ENCODE peak calls at places on chromosomes 3 and 15, in ten cellular contexts. H is heart right ventricle; N is activated naive CD4-positive, alpha-beta T cell treated with anti-CD3 and anti-CD28 coated beads, Interleukin-2, amount 50 U/mL, for 72 hours; T is heart left ventricle; Y is WTC11; Q is foreskin keratinocyte; I is activated CD4-positive, CD25-positive, alpha-beta regulatory T cell treated with anti-CD3 and anti-CD28 coated beads, Interleukin-2, amount 50 U/mL, for 24 hours; D is PC-3; E is naive thymus-derived CD8-positive, alpha-beta T cell; R is natural killer cell. O is an unnamed sample.

GRCh38 chr3:162538906-162539305 is 1042.3 kb downstream of the OTOL1 start:
- ATAC-seq in N (no peak), R (no peak), E (no peak), I (no peak), Q (no peak), T (no peak), Y (no peak), D (no peak), H (no peak), O (no peak)

GRCh38 chr3:38375072-38375471 is 28.5 kb downstream of the XYLB start:
- ATAC-seq in T (no peak), N (no peak), D (no peak), H (no peak), I (no peak), Q (no peak), Y (no peak), E (no peak), R (no peak), O (no peak)

GRCh38 chr3:72154391-72155300 is 369.7 kb upstream of the PROK2 start:
- ATAC-seq in N (no peak), E (no peak), D (no peak), H (no peak), T (no peak), I (no peak), Q (no peak), R (no peak), Y (no peak), O (no peak)

GRCh38 chr3:39349080-39349479 is 19.6 kb downstream of the CCR8 start:
- ATAC-seq in E (no peak), Q (no peak), R (no peak), H (no peak), Y (no peak), T (no peak), D (no peak), N (no peak), I (no peak), O (no peak)

GRCh38 chr3:8741581-8742355 is 8.2 kb downstream of the CAV3 start:
- ATAC-seq in R (no peak), H (peak; percentile 92), Q (peak; percentile 55), N (no peak), D (peak; percentile 76), E (no peak), Y (peak; percentile 90), I (no peak), T (peak; percentile 86), O (no peak)

GRCh38 chr3:169575381-169575780 is 88.1 kb downstream of the MECOM start:
- ATAC-seq in H (peak; percentile 54), I (no peak), Y (peak; percentile 48), T (no peak), E (no peak), Q (peak; percentile 98), D (peak; percentile 88), N (no peak), R (no peak), O (no peak)

GRCh38 chr3:129481783-129482332 is 41.8 kb downstream of the IFT122 start:
- ATAC-seq in I (peak; percentile 73), Y (no peak), R (no peak), E (peak; percentile 96), D (no peak), T (peak; percentile 52), Q (peak; percentile 72), N (peak; percentile 62), H (peak; percentile 84), O (peak; percentile 56)

GRCh38 chr15:101807345-101807945 is 4.1 kb downstream of the OR4F6 start:
- ATAC-seq in R (no peak), I (no peak), T (no peak), E (no peak), N (no peak), Q (peak; percentile 49), H (no peak), D (no peak), Y (no peak), O (no peak)

GRCh38 chr3:188283347-188283746 is 129.4 kb downstream of the LPP start:
- ATAC-seq in T (no peak), N (no peak), I (no peak), H (no peak), E (no peak), Q (no peak), R (no peak), D (no peak), Y (no peak), O (peak; percentile 37)

GRCh38 chr3:53009826-53010539 is 35.9 kb downstream of the SFMBT1 start:
- ATAC-seq in T (no peak), N (no peak), Y (peak; percentile 82), D (peak; percentile 22), E (no peak), H (no peak), R (no peak), I (no peak), Q (no peak), O (no peak)

GRCh38 chr3:149609595-149609994 is 48.2 kb downstream of the WWTR1 start:
- ATAC-seq in D (no peak), R (no peak), T (no peak), H (peak; percentile 26), Q (no peak), E (no peak), I (no peak), N (no peak), Y (no peak), O (no peak)

GRCh38 chr15:93001881-93002280 is 87.1 kb downstream of the RGMA start:
- ATAC-seq in R (no peak), T (no peak), H (peak; percentile 58), Y (no peak), E (no peak), Q (peak; percentile 76), D (no peak), I (no peak), N (no peak), O (no peak)

GRCh38 chr3:31105438-31106077 is 211.1 kb upstream of the GADL1 start:
- ATAC-seq in I (peak; percentile 58), T (no peak), Y (no peak), D (peak; percentile 89), H (no peak), Q (peak; percentile 80), N (peak; percentile 67), R (no peak), E (no peak), O (no peak)

GRCh38 chr3:9021610-9022009 is 58.3 kb upstream of the RAD18 start:
- ATAC-seq in E (no peak), N (no peak), T (no peak), D (no peak), H (no peak), R (no peak), Y (no peak), I (no peak), Q (no peak), O (no peak)

GRCh38 chr3:198113219-198114053 is 153.4 kb downstream of the LMLN start:
- ATAC-seq in D (no peak), T (no peak), H (no peak), R (peak; percentile 59), Y (peak; percentile 90), Q (peak; percentile 20), N (peak; percentile 34), I (no peak), E (peak; percentile 65), O (peak; percentile 31)

GRCh38 chr3:54342676-54343075 is 220.3 kb downstream of the CACNA2D3 start:
- ATAC-seq in Y (no peak), I (no peak), T (no peak), E (no peak), D (no peak), H (no peak), Q (no peak), R (no peak), N (no peak), O (no peak)

GRCh38 chr15:85625431-85625830 is 169.3 kb downstream of the KLHL25 start:
- ATAC-seq in Y (no peak), N (peak; percentile 27), T (no peak), D (no peak), Q (no peak), R (peak; percentile 30), E (peak; percentile 49), I (no peak), H (no peak), O (no peak)

GRCh38 chr3:170614214-170614966 is 28.5 kb upstream of the SLC7A14 start:
- ATAC-seq in Q (peak; percentile 100), Y (no peak), R (no peak), T (peak; percentile 96), E (no peak), H (peak; percentile 97), D (peak; percentile 100), I (no peak), N (no peak), O (peak; percentile 69)

GRCh38 chr3:54892168-54892567 is 35.7 kb downstream of the LRTM1 start:
- ATAC-seq in T (no peak), Y (peak; percentile 61), Q (no peak), H (no peak), I (no peak), E (no peak), D (no peak), R (no peak), N (no peak), O (no peak)

GRCh38 chr15:80776420-80777045 is 2.6 kb upstream of the CEMIP start:
- ATAC-seq in Q (peak; percentile 7), I (no peak), N (peak; percentile 47), H (peak; percentile 53), T (peak; percentile 38), R (peak; percentile 74), D (no peak), Y (no peak), E (no peak), O (peak; percentile 60)

GRCh38 chr15:98001663-98002194 is 41.2 kb downstream of the ARRDC4 start:
- ATAC-seq in Q (no peak), I (no peak), E (no peak), Y (no peak), N (no peak), H (no peak), D (no peak), R (peak; percentile 12), T (no peak), O (no peak)

GRCh38 chr15:52808996-52809395 is 18.9 kb upstream of the ONECUT1 start:
- ATAC-seq in Q (no peak), Y (no peak), D (no peak), R (no peak), N (no peak), H (peak; percentile 47), E (no peak), I (no peak), T (no peak), O (no peak)

GRCh38 chr3:165835431-165835830 is 1.8 kb downstream of the BCHE start:
- ATAC-seq in H (no peak), R (no peak), T (no peak), D (no peak), N (no peak), E (no peak), I (no peak), Q (no peak), Y (no peak), O (no peak)

GRCh38 chr3:11245827-11246662 is 26.2 kb upstream of the ATG7 start:
- ATAC-seq in I (no peak), Y (no peak), T (no peak), R (no peak), Q (peak; percentile 73), D (peak; percentile 76), E (no peak), N (no peak), H (no peak), O (no peak)

GRCh38 chr3:53495091-53495517 is 693 bp downstream of the CACNA1D start:
- ATAC-seq in E (no peak), H (no peak), Y (no peak), D (no peak), N (no peak), I (no peak), Q (no peak), T (no peak), R (no peak), O (no peak)

GRCh38 chr3:193554790-193555189 is at the start of gene ATP13A4:
- ATAC-seq in D (peak; percentile 27), T (no peak), H (no peak), Q (peak; percentile 22), Y (peak; percentile 94), N (no peak), I (no peak), R (no peak), E (no peak), O (no peak)

GRCh38 chr15:90388462-90389182 is 580 bp downstream of the IQGAP1 start:
- ATAC-seq in T (peak; percentile 11), I (peak; percentile 42), N (peak; percentile 68), Q (peak; percentile 64), E (peak; percentile 43), D (peak; percentile 54), Y (peak; percentile 8), R (peak; percentile 60), H (peak; percentile 64), O (peak; percentile 67)

GRCh38 chr3:49120096-49120437 is 556 bp downstream of the USP19 start:
- ATAC-seq in H (peak; percentile 4), Q (peak; percentile 9), Y (no peak), I (no peak), E (peak; percentile 5), T (no peak), R (no peak), D (peak; percentile 3), N (peak; percentile 6), O (no peak)

O was measured in gastroesophageal sphincter.